ENCODE peak calls at places on chromosomes 7 and 10, in seven cellular contexts. A is dorsolateral prefrontal cortex, W is fibroblast of villous mesenchyme, F is Calu3, C is spleen, D is GM12865, Y is fibroblast of lung. S is an unnamed sample.

GRCh38 chr10:91634246-91634645 is 1.4 kb upstream of the PPP1R3C start:
- DNase-seq in D (no peak), F (no peak), C (no peak), Y (no peak), W (no peak), A (no peak), S (no peak)

GRCh38 chr10:77328272-77328816 is 309.3 kb downstream of the KCNMA1 start:
- DNase-seq in F (peak; percentile 72), C (no peak), W (peak; percentile 45), Y (peak; percentile 49), D (peak; percentile 18), A (no peak), S (no peak)

GRCh38 chr10:110002801-110003523 is 4.8 kb upstream of the ADD3 start:
- DNase-seq in A (no peak), C (no peak), F (no peak), D (peak; percentile 32), Y (no peak), W (no peak), S (no peak)

GRCh38 chr10:62217683-62218082 is 51.0 kb downstream of the RTKN2 start:
- DNase-seq in Y (no peak), D (no peak), A (no peak), C (no peak), F (no peak), W (no peak), S (no peak)

GRCh38 chr7:152674860-152675760 is 831 bp downstream of the XRCC2 start:
- DNase-seq in Y (peak; percentile 67), D (peak; percentile 44), W (peak; percentile 78), F (peak; percentile 23), A (no peak), C (no peak), S (no peak)

GRCh38 chr7:108653526-108653925 is 83.9 kb downstream of the DNAJB9 start:
- DNase-seq in D (no peak), C (no peak), A (no peak), F (no peak), W (peak; percentile 88), Y (peak; percentile 40), S (no peak)

GRCh38 chr10:71225291-71226058 is 13.1 kb downstream of the UNC5B start:
- DNase-seq in D (no peak), C (peak; percentile 53), A (peak; percentile 89), Y (no peak), F (no peak), W (no peak), S (no peak)

GRCh38 chr7:114354306-114354705 is 60.3 kb upstream of the FOXP2 start:
- DNase-seq in C (no peak), W (no peak), A (no peak), F (no peak), D (no peak), Y (no peak), S (no peak)

GRCh38 chr10:50596897-50597296 is 26.9 kb downstream of the SGMS1 start:
- DNase-seq in C (no peak), D (no peak), A (no peak), F (no peak), Y (no peak), W (no peak), S (no peak)

GRCh38 chr10:33273295-33274002 is 61.0 kb downstream of the NRP1 start:
- DNase-seq in D (no peak), C (no peak), A (peak; percentile 29), F (peak; percentile 84), Y (peak; percentile 99), W (peak; percentile 93), S (no peak)

GRCh38 chr7:27917774-27918314 is 177.9 kb downstream of the TAX1BP1 start:
- DNase-seq in C (no peak), W (peak; percentile 29), F (no peak), A (no peak), Y (no peak), D (no peak), S (no peak)

GRCh38 chr7:28078036-28078901 is 102.3 kb downstream of the JAZF1 start:
- DNase-seq in C (no peak), A (peak; percentile 40), W (peak; percentile 72), F (peak; percentile 65), D (peak; percentile 52), Y (peak; percentile 66), S (peak; percentile 42)

GRCh38 chr7:80548790-80549530 is 37.1 kb upstream of the GNAT3 start:
- DNase-seq in W (no peak), A (no peak), F (no peak), Y (no peak), D (no peak), C (no peak), S (no peak)

GRCh38 chr10:101040061-101040460 is 9.0 kb downstream of the SFXN3 start:
- DNase-seq in A (no peak), D (no peak), W (no peak), Y (no peak), C (no peak), F (no peak), S (no peak)

GRCh38 chr10:125375210-125375609 is 214.8 kb upstream of the CTBP2 start:
- DNase-seq in A (peak; percentile 16), D (no peak), W (no peak), F (peak; percentile 35), Y (peak; percentile 11), C (no peak), S (no peak)

GRCh38 chr10:32367793-32368453 is 21.0 kb upstream of the EPC1 start:
- DNase-seq in C (no peak), F (peak; percentile 71), D (peak; percentile 82), A (peak; percentile 69), W (peak; percentile 80), Y (peak; percentile 76), S (peak; percentile 67)

GRCh38 chr10:2856598-2856997 is 210.8 kb upstream of the PFKP start:
- DNase-seq in W (no peak), Y (no peak), C (no peak), A (no peak), D (no peak), F (no peak), S (no peak)

GRCh38 chr7:151672706-151673105 is 153.0 kb upstream of the RHEB start:
- DNase-seq in A (no peak), C (no peak), D (no peak), Y (peak; percentile 38), W (peak; percentile 70), F (no peak), S (no peak)

GRCh38 chr7:39073432-39073831 is 95.7 kb downstream of the POU6F2 start:
- DNase-seq in Y (no peak), D (no peak), C (no peak), F (no peak), W (peak; percentile 18), A (no peak), S (peak; percentile 66)

GRCh38 chr7:88456490-88456889 is 149.8 kb upstream of the STEAP4 start:
- DNase-seq in C (no peak), Y (no peak), A (no peak), D (no peak), W (no peak), F (no peak), S (no peak)

GRCh38 chr10:30980951-30981616 is 50.6 kb downstream of the ZNF438 start:
- DNase-seq in W (peak; percentile 58), F (peak; percentile 40), C (no peak), Y (peak; percentile 83), A (no peak), D (no peak), S (no peak)

GRCh38 chr10:103991393-103992128 is 24.6 kb downstream of the SLK start:
- DNase-seq in C (no peak), A (no peak), D (no peak), Y (no peak), W (no peak), F (no peak), S (no peak)

GRCh38 chr7:141974831-141975230 is 1.3 kb upstream of the TAS2R38 start:
- DNase-seq in A (no peak), F (peak; percentile 58), Y (no peak), C (no peak), D (peak; percentile 21), W (no peak), S (no peak)
- TF ChIP-seq CTCF in A (no peak), F (peak; percentile 56), Y (no peak), C (no peak), D (peak; percentile 19), W (no peak), S (peak; percentile 13)

GRCh38 chr7:92534572-92534971 is 6.0 kb downstream of the RBM48 start:
- DNase-seq in C (no peak), F (no peak), D (no peak), A (no peak), Y (no peak), W (no peak), S (no peak)

GRCh38 chr7:92528188-92528957 is at the start of the genes PEX1 and RBM48:
- DNase-seq in W (peak; percentile 99), Y (peak; percentile 99), C (peak; percentile 97), F (peak; percentile 88), A (peak; percentile 94), D (peak; percentile 99), S (peak; percentile 94)

GRCh38 chr7:92523110-92523509 is 5.2 kb downstream of the PEX1 start:
- DNase-seq in W (no peak), D (no peak), F (no peak), C (no peak), A (no peak), Y (no peak), S (no peak)

GRCh38 chr7:92527300-92528187 is 776 bp downstream of the PEX1 start:
- DNase-seq in D (peak; percentile 73), F (peak; percentile 57), W (peak; percentile 64), Y (peak; percentile 62), A (peak; percentile 14), C (peak; percentile 90), S (peak; percentile 63)

GRCh38 chr7:92528958-92529264 is 316 bp downstream of the RBM48 start:
- DNase-seq in C (no peak), D (no peak), Y (no peak), W (no peak), A (no peak), F (no peak), S (no peak)
- TF ChIP-seq CTCF in C (no peak), D (no peak), Y (no peak), W (no peak), A (no peak), F (no peak), S (no peak)

DNA sequence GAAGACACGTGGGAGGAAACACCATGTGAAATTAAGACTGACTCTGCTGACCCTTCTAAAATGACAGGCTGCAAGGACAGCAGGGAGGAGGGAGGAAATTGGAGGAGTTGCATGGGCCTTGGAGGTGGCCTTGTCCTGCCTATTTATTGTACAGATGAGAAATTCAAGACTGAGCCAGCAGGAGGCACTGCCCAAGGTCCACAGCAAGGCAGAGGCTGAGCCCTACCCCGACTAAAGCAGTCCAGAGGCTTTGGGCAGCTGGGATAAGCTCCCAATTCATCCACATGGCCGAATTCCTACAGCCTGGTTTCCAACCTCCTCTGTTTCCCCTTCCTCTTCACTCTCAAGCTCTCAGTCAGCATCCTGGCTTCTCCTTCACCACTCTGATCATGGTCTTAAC is 215.9 kb upstream of the ZMIZ1 start:
- DNase-seq in F (no peak), A (no peak), C (no peak), Y (peak; percentile 14), D (peak; percentile 17), W (peak; percentile 17), S (no peak)
- TF ChIP-seq CTCF in F (peak; percentile 36), A (no peak), C (peak; percentile 24), Y (peak; percentile 14), D (peak; percentile 31), W (peak; percentile 25), S (peak; percentile 23)

GRCh38 chr7:146296028-146296427 is 179.4 kb downstream of the CNTNAP2 start:
- DNase-seq in F (no peak), A (no peak), Y (no peak), D (no peak), C (no peak), W (no peak), S (no peak)

DNA sequence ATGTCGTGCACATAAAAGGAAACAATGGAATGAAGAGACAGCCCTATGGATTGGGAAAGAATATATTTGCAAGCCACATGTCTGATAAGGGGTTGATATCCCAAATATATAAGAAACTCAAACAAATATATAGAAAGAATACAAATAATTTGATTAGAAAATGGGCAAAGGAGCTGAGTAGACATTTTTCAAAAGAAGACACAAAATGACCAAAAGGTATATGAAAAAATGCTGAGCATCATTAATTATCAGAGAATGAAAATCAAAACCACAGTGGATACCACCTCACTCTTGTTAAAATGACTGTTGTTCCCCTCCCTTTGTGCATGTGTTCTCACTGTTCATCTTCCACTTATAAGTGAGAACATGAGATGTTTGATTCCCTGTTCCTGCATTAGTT is 175.3 kb downstream of the CNTNAP2 start:
- DNase-seq in W (no peak), D (no peak), A (no peak), C (no peak), Y (no peak), F (no peak), S (no peak)
- TF ChIP-seq CTCF in W (no peak), D (no peak), A (no peak), C (no peak), Y (no peak), F (no peak), S (no peak)

S was measured in glutamatergic neuron.